ENCODE peak calls at places on chromosomes 5 and 9, in eight cellular contexts. I is GM13976, D is SK-N-DZ, Q is M059J, Y is sciatic nerve, O is posterior vena cava, M is cardiac muscle cell, Z is neural progenitor cell. G is an unnamed sample.

GRCh38 chr9:114779352-114779845 is 26.4 kb downstream of the TNFSF15 start:
- DNase-seq in Y (peak), D (no peak), M (no peak), Q (peak), Z (no peak), O (peak), I (no peak), G (peak)

GRCh38 chr5:178284996-178285395 is 52.4 kb upstream of the PHYKPL start:
- DNase-seq in M (peak), Y (no peak), I (no peak), D (no peak), O (no peak), Z (no peak), Q (no peak), G (no peak)

GRCh38 chr5:122390107-122390506 is 78.1 kb downstream of the SNCAIP start:
- DNase-seq in I (no peak), Z (no peak), Y (no peak), D (peak), Q (no peak), M (no peak), O (no peak), G (no peak)

GRCh38 chr5:98110270-98110669 is 663.2 kb upstream of the RGMB start:
- DNase-seq in Q (peak), D (peak), O (no peak), M (no peak), I (no peak), Y (no peak), Z (no peak), G (no peak)

GRCh38 chr5:77168884-77169254 is 41.6 kb upstream of the PDE8B start:
- DNase-seq in O (no peak), I (no peak), Z (no peak), D (no peak), Y (no peak), Q (peak), M (peak), G (peak)

GRCh38 chr5:96868603-96869371 is 7.5 kb upstream of the ERAP2 start:
- DNase-seq in Q (peak), D (peak), Z (peak), I (peak), M (peak), O (no peak), Y (no peak), G (peak)

GRCh38 chr5:90640484-90641059 is 82.0 kb downstream of the ADGRV1 start:
- DNase-seq in Q (no peak), I (no peak), O (no peak), D (peak), Z (peak), Y (no peak), M (peak), G (no peak)

GRCh38 chr5:165026971-165027370 is 1521.6 kb downstream of the MAT2B start:
- DNase-seq in D (no peak), I (no peak), O (no peak), Z (no peak), M (no peak), Q (no peak), Y (no peak), G (no peak)

GRCh38 chr5:178319541-178320041 is 87.0 kb upstream of the PHYKPL start:
- DNase-seq in D (no peak), Z (no peak), Y (peak), Q (no peak), I (no peak), O (peak), M (no peak), G (no peak)

GRCh38 chr5:180862645-180863044 is 1.6 kb upstream of the ZFP62 start:
- DNase-seq in Q (no peak), Z (peak), O (no peak), M (no peak), D (no peak), Y (no peak), I (no peak), G (no peak)

GRCh38 chr5:118006229-118006628 is 982.1 kb downstream of the DTWD2 start:
- DNase-seq in Q (no peak), O (no peak), M (peak), I (no peak), D (no peak), Z (no peak), Y (no peak), G (no peak)

GRCh38 chr5:35990524-35990923 is 666 bp downstream of the UGT3A1 start:
- DNase-seq in I (no peak), M (no peak), Q (no peak), Y (no peak), D (peak), Z (peak), O (no peak), G (no peak)

GRCh38 chr9:76213751-76214150 is 180.5 kb downstream of the RFK start:
- DNase-seq in M (no peak), D (no peak), O (no peak), Q (peak), Y (no peak), Z (no peak), I (no peak), G (no peak)

GRCh38 chr5:168209561-168209960 is 81.9 kb upstream of the WWC1 start:
- DNase-seq in I (no peak), Q (no peak), D (no peak), Z (no peak), Y (no peak), O (no peak), M (no peak), G (no peak)